ENCODE peak calls at places on chromosomes 11 and 22, in eight cellular contexts. I is HepG2; E is endodermal cell; M is neural progenitor cell; S is adipocyte; N is CD8-positive, alpha-beta T cell; K is CD8-positive, alpha-beta memory T cell; D is GM23248. U is an unnamed sample.

GRCh38 chr22:28332410-28332809 is 347.2 kb downstream of the TTC28 start:
- DNase-seq in N (no peak), K (no peak), I (no peak), D (peak; percentile 44), S (peak; percentile 62), E (no peak), M (no peak), U (no peak)

GRCh38 chr22:19880786-19881569 is 26.3 kb upstream of the GNB1L start:
- DNase-seq in K (no peak), N (no peak), I (peak; percentile 96), E (peak; percentile 98), S (peak; percentile 97), D (peak; percentile 97), M (peak; percentile 96), U (peak; percentile 93)

GRCh38 chr11:19597194-19597593 is 115.4 kb upstream of the NAV2 start:
- DNase-seq in S (peak; percentile 54), E (no peak), N (no peak), I (no peak), K (no peak), D (peak; percentile 91), M (no peak), U (no peak)

GRCh38 chr11:126842038-126842437 is 158.5 kb downstream of the KIRREL3 start:
- DNase-seq in I (no peak), K (no peak), E (peak; percentile 14), M (no peak), D (no peak), N (no peak), S (no peak), U (no peak)

GRCh38 chr22:32803020-32803758 is 1.7 kb downstream of the TIMP3 start:
- DNase-seq in E (peak; percentile 67), N (no peak), I (no peak), K (no peak), S (peak; percentile 57), D (peak; percentile 89), M (peak; percentile 40), U (peak; percentile 36)

GRCh38 chr11:70736937-70737640 is 338.8 kb downstream of the CTTN start:
- DNase-seq in S (no peak), I (no peak), E (no peak), D (no peak), M (no peak), K (no peak), N (no peak), U (no peak)

GRCh38 chr22:23888615-23889401 is 5.4 kb upstream of the MIF start:
- DNase-seq in S (peak; percentile 36), I (peak; percentile 52), D (peak; percentile 53), M (peak; percentile 45), K (no peak), N (no peak), E (peak; percentile 59), U (no peak)

GRCh38 chr22:23108324-23109078 is 33.3 kb downstream of the RSPH14 start:
- DNase-seq in M (no peak), I (no peak), K (no peak), D (no peak), N (no peak), E (no peak), S (no peak), U (no peak)

GRCh38 chr11:116962108-116962507 is 124.7 kb upstream of the APOA1 start:
- DNase-seq in D (no peak), I (no peak), E (no peak), S (peak; percentile 44), K (no peak), M (no peak), N (no peak), U (no peak)

GRCh38 chr22:28314959-28315358 is 364.7 kb downstream of the TTC28 start:
- DNase-seq in I (no peak), M (no peak), N (no peak), K (no peak), E (no peak), S (no peak), D (no peak), U (no peak)

GRCh38 chr11:62124186-62125113 is 639 bp downstream of the INCENP start:
- DNase-seq in K (no peak), D (peak; percentile 77), N (no peak), E (peak; percentile 63), S (peak; percentile 66), M (peak; percentile 52), I (peak; percentile 37), U (peak; percentile 61)

GRCh38 chr11:1205987-1206331 is 16.9 kb upstream of the MUC5B start:
- DNase-seq in S (no peak), E (no peak), M (no peak), I (no peak), N (no peak), D (no peak), K (no peak), U (peak; percentile 16)

GRCh38 chr22:46577361-46578249 is 40.2 kb upstream of the CELSR1 start:
- DNase-seq in S (peak; percentile 46), D (peak; percentile 44), N (peak; percentile 16), M (peak; percentile 11), K (no peak), I (no peak), E (peak; percentile 62), U (no peak)

GRCh38 chr11:88402192-88402715 is 64.7 kb upstream of the CTSC start:
- DNase-seq in M (peak; percentile 7), I (no peak), D (peak; percentile 84), S (peak; percentile 87), K (no peak), N (no peak), E (no peak), U (no peak)

GRCh38 chr22:25382762-25383161 is 163.3 kb downstream of the CRYBB2 start:
- DNase-seq in N (no peak), K (no peak), E (no peak), D (no peak), I (no peak), S (no peak), M (no peak), U (no peak)

GRCh38 chr11:113994077-113994954 is 19.4 kb downstream of the HTR3A start:
- DNase-seq in E (peak; percentile 87), I (no peak), K (peak; percentile 23), D (peak; percentile 27), N (peak; percentile 49), M (peak; percentile 76), S (peak; percentile 64), U (peak; percentile 69)

GRCh38 chr11:4495986-4496385 is 13.5 kb downstream of the OR52K1 start:
- DNase-seq in I (no peak), N (no peak), E (no peak), M (no peak), S (no peak), D (no peak), K (no peak), U (no peak)

GRCh38 chr11:28877366-28877765 is 769.2 kb downstream of the METTL15 start:
- DNase-seq in N (no peak), K (no peak), E (no peak), M (no peak), S (no peak), D (no peak), I (no peak), U (no peak)

GRCh38 chr22:31253949-31254348 is 38.3 kb downstream of the PIK3IP1 start:
- DNase-seq in K (no peak), E (peak; percentile 78), N (no peak), D (no peak), M (no peak), I (peak; percentile 16), S (no peak), U (peak; percentile 59)

GRCh38 chr11:12288212-12288933 is 89.0 kb upstream of the PARVA start:
- DNase-seq in K (peak; percentile 27), N (peak; percentile 50), D (peak; percentile 97), E (peak; percentile 97), I (peak; percentile 58), M (peak; percentile 93), S (peak; percentile 98), U (peak; percentile 70)
- H3K4me1 ChIP-seq in K (peaks cover 8% of the 10 kb centered on the region), N (peaks cover 8% of the 10 kb centered on the region), D (peaks cover 51% of the 10 kb centered on the region), E (peaks cover 3% of the 10 kb centered on the region), I (peaks cover 10% of the 10 kb centered on the region), M (no peaks in the 10 kb centered on the region), S (peaks cover 53% of the 10 kb centered on the region), U (peaks cover 21% of the 10 kb centered on the region)

GRCh38 chr11:100831929-100832480 is 144.9 kb downstream of the ARHGAP42 start:
- DNase-seq in N (no peak), E (peak; percentile 44), I (no peak), M (no peak), D (peak; percentile 26), K (no peak), S (no peak), U (no peak)

GRCh38 chr11:100827934-100828661 is 141.0 kb downstream of the ARHGAP42 start:
- DNase-seq in S (peak; percentile 36), D (peak; percentile 14), N (no peak), E (peak; percentile 86), K (no peak), M (peak; percentile 54), I (peak; percentile 80), U (peak; percentile 85)

GRCh38 chr11:100832851-100833250 is 145.8 kb downstream of the ARHGAP42 start:
- DNase-seq in D (no peak), I (no peak), K (no peak), E (no peak), M (no peak), S (no peak), N (no peak), U (no peak)

GRCh38 chr11:100830978-100831732 is 144.1 kb downstream of the ARHGAP42 start:
- DNase-seq in D (peak; percentile 69), S (peak; percentile 63), I (no peak), N (no peak), E (no peak), M (no peak), K (no peak), U (no peak)

DNA sequence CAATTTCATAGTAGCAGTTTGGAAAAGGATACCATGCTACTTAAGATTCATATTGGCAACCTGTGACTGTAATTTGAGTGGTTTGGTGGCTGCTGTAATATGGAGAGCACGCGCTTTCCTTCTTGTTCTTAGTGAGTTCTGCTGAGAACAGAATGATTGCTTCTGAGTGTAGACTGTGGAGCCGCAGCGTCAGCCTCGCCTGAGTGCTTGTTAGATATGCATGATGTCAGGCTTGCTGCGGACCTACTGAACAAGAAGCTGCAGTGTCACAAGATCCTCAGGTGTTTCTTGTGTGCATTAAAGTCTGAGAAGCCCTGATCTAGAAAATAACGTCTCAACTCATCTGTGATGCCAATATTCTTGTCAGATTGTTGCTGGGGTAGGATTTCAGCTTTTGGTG is 143.2 kb downstream of the ARHGAP42 start:
- DNase-seq in K (no peak), I (no peak), D (no peak), E (peak; percentile 48), M (peak; percentile 30), N (no peak), S (no peak), U (no peak)
- H3K4me3 ChIP-seq in K (no peak overlapping the region), I (no peak overlapping the region), D (no peak overlapping the region), E (no peak overlapping the region), M (no peak overlapping the region), N (no peak overlapping the region), S (no peak overlapping the region), U (no peak overlapping the region)

DNA sequence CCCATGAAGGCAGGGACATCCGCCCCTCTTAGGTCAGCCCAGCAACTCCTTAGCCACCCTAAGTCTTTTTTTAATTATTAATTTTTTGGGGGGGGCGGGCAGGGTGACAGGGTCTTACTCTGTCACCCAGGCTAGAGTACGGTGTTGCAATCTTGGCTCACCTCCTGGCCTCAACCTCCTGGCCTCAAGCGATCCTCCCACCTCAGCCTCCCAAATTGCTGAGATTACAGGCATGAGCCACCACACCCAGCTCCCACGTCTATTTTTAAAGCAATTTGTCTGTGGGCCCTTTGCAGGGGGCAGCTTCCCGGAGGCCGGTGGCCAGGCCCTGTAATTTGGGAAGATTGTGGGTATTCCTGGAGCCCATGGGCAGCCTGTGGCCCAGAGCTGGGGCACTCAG is 27.1 kb downstream of the CREB3L1 start:
- DNase-seq in S (no peak), N (no peak), I (no peak), K (no peak), E (no peak), D (no peak), M (no peak), U (no peak)
- H3K4me1 ChIP-seq in S (peaks cover 32% of the 10 kb centered on the region), N (peaks cover 15% of the 10 kb centered on the region), I (peaks cover 34% of the 10 kb centered on the region), K (peaks cover 4% of the 10 kb centered on the region), E (no peaks in the 10 kb centered on the region), D (peaks cover 28% of the 10 kb centered on the region), M (peaks cover 11% of the 10 kb centered on the region), U (peaks cover 13% of the 10 kb centered on the region)

GRCh38 chr11:8775341-8776133 is 92.9 kb downstream of the RPL27A start:
- DNase-seq in D (no peak), M (no peak), N (no peak), S (no peak), E (no peak), I (no peak), K (no peak), U (peak; percentile 32)
- H3K4me3 ChIP-seq in D (no peak overlapping the region), M (no peak overlapping the region), N (no peak overlapping the region), S (no peak overlapping the region), E (no peak overlapping the region), I (no peak overlapping the region), K (no peak overlapping the region), U (no peak overlapping the region)